ENCODE peak calls at places on chromosome 3, in seven cellular contexts. F is CD8-positive, alpha-beta memory T cell; M is lung; E is stomach; X is breast epithelium; S is BJ; B is MM.1S. Y is an unnamed sample.

GRCh38 chr3:188842628-188843027 is 329.1 kb upstream of the TPRG1 start:
- DNase-seq in X (no peak), M (no peak), B (no peak), E (no peak), S (no peak), F (no peak), Y (no peak)

GRCh38 chr3:16140116-16140893 is 34.2 kb upstream of the GALNT15 start:
- DNase-seq in F (no peak), M (no peak), X (peak; percentile 74), S (peak; percentile 47), B (no peak), E (no peak), Y (no peak)

GRCh38 chr3:51967384-51968174 is at the start of gene PCBP4:
- DNase-seq in F (peak; percentile 62), S (no peak), M (peak; percentile 54), X (peak; percentile 65), E (peak; percentile 74), B (peak; percentile 40), Y (no peak)

GRCh38 chr3:105232536-105232935 is 134.2 kb upstream of the ALCAM start:
- DNase-seq in F (no peak), X (no peak), E (no peak), M (no peak), B (no peak), S (no peak), Y (no peak)

GRCh38 chr3:15676259-15676658 is 74.7 kb downstream of the BTD start:
- DNase-seq in S (no peak), E (no peak), M (no peak), B (no peak), F (no peak), X (no peak), Y (no peak)

GRCh38 chr3:146382386-146382785 is 87.0 kb downstream of the PLSCR2 start:
- DNase-seq in E (no peak), M (no peak), F (no peak), S (no peak), B (no peak), X (no peak), Y (no peak)

GRCh38 chr3:77815467-77815866 is 775.6 kb downstream of the ROBO2 start:
- DNase-seq in S (no peak), E (no peak), M (no peak), B (peak; percentile 27), F (no peak), X (no peak), Y (no peak)

GRCh38 chr3:126414961-126415660 is 20.4 kb downstream of the CFAP100 start:
- DNase-seq in E (peak; percentile 17), X (no peak), B (no peak), F (no peak), S (no peak), M (no peak), Y (no peak)

GRCh38 chr3:38574411-38575278 is 74.8 kb downstream of the SCN5A start:
- DNase-seq in B (no peak), M (no peak), X (no peak), F (no peak), S (no peak), E (peak; percentile 4), Y (no peak)
- H3K4me3 ChIP-seq in B (no peak overlapping the region), M (no peak overlapping the region), X (no peak overlapping the region), F (no peak overlapping the region), S (no peak overlapping the region), E (no peak overlapping the region), Y (no peak overlapping the region)

GRCh38 chr3:9749333-9749662 is 454 bp upstream of the OGG1 start:
- DNase-seq in E (no peak), B (no peak), F (no peak), M (no peak), S (no peak), X (no peak), Y (no peak)

GRCh38 chr3:9746330-9746729 is 3.4 kb upstream of the OGG1 start:
- DNase-seq in E (no peak), B (no peak), F (no peak), S (no peak), X (no peak), M (no peak), Y (peak; percentile 23)

GRCh38 chr3:9749663-9750555 is at the start of gene OGG1:
- DNase-seq in M (peak; percentile 98), S (peak; percentile 92), E (peak; percentile 98), X (peak; percentile 97), B (peak; percentile 99), F (peak; percentile 97), Y (peak; percentile 93)

GRCh38 chr3:9745521-9745920 is 4.2 kb upstream of the OGG1 start:
- DNase-seq in X (no peak), B (no peak), F (no peak), E (no peak), S (no peak), M (no peak), Y (no peak)

GRCh38 chr3:9747267-9747666 is 2.5 kb upstream of the OGG1 start:
- DNase-seq in X (no peak), M (no peak), F (no peak), S (no peak), E (no peak), B (no peak), Y (no peak)
- H3K36me3 ChIP-seq in X (peaks cover 15% of the 10 kb centered on the region), M (peaks cover 50% of the 10 kb centered on the region), F (peaks cover 44% of the 10 kb centered on the region), S (peaks cover 46% of the 10 kb centered on the region), E (peaks cover 73% of the 10 kb centered on the region), B (peaks cover 8% of the 10 kb centered on the region), Y (peaks cover 10% of the 10 kb centered on the region)

GRCh38 chr3:172167892-172168648 is 128.7 kb downstream of the FNDC3B start:
- DNase-seq in S (no peak), X (no peak), M (no peak), F (no peak), E (no peak), B (no peak), Y (no peak)

GRCh38 chr3:172171396-172172075 is 132.2 kb downstream of the FNDC3B start:
- DNase-seq in S (no peak), X (no peak), F (no peak), E (no peak), B (no peak), M (no peak), Y (no peak)

GRCh38 chr3:172173316-172174271 is 134.2 kb downstream of the FNDC3B start:
- DNase-seq in S (no peak), E (no peak), F (no peak), X (no peak), M (no peak), B (no peak), Y (no peak)

GRCh38 chr3:172170310-172170709 is 130.9 kb downstream of the FNDC3B start:
- DNase-seq in B (no peak), S (no peak), M (no peak), F (no peak), X (no peak), E (no peak), Y (no peak)

GRCh38 chr3:172170841-172171240 is 131.5 kb downstream of the FNDC3B start:
- DNase-seq in M (no peak), S (no peak), X (no peak), E (no peak), F (no peak), B (no peak), Y (no peak)
- H3K4me3 ChIP-seq in M (no peak overlapping the region), S (no peak overlapping the region), X (no peak overlapping the region), E (no peak overlapping the region), F (no peak overlapping the region), B (no peak overlapping the region), Y (no peak overlapping the region)

GRCh38 chr3:114799789-114800188 is 347.3 kb downstream of the ZBTB20 start:
- DNase-seq in S (no peak), F (no peak), X (no peak), E (no peak), M (no peak), B (no peak), Y (no peak)
- H3K36me3 ChIP-seq in S (no peaks in the 10 kb centered on the region), F (no peaks in the 10 kb centered on the region), X (no peaks in the 10 kb centered on the region), E (no peaks in the 10 kb centered on the region), M (peaks cover 2% of the 10 kb centered on the region), B (no peaks in the 10 kb centered on the region), Y (no peaks in the 10 kb centered on the region)

DNA sequence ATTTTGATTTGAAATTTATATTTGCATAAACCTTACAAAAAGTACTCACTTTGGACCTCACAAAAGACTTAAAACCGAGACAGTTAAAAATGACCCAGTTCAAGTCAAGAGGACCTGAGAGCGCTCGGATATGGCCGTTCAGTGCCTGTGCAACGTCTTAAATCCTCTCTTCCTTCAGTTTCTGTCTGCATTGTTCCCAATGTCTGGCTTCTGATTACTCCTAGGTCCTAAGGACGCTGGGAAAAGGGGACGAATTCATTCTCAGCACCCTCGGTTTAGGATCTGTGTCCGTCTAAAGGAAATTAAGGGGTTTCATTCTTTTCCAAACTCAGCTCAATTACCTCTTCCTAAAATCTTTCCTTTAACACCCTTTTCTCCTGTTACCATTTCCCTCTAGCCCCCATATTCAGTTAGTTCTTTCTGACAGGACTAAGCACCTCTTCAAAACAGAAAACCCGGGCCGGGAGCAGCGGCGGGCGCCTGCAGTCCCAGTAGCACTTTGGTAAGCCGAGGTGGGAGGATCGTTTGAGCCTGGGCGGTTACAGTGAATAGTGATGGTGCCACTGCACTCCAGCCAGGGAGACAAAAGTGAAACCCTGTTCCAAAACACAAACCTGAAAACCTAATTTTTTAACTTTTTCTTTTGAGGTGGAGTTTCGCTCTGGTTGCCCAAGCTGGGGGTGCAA is 931 bp downstream of the DPPA4 start:
- DNase-seq in S (no peak), B (no peak), F (no peak), X (no peak), M (no peak), E (no peak), Y (no peak)
- H3K4me3 ChIP-seq in S (no peak overlapping the region), B (no peak overlapping the region), F (peak overlapping the region; percentile 28), X (peak overlapping the region; percentile 26), M (no peak overlapping the region), E (peak overlapping the region; percentile 13), Y (no peak overlapping the region)

DNA sequence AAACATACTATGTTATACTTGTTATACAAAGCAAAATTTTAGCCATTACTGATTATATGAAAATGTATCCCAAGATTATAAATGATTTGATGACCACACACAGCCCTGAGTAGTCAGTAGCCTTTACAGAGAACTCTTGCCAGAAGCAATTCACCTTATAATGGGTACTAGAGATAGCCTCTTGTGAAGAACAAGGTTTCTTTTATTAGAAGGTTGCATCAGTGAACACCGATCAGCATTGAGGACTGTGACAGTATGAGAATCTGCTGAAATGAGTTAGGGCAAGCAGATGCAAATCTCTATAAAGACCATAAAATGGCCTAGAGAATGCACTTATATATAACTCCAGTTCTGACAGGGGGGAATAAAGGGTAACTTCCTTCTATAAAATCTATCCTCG is 10.1 kb downstream of the CDC25A start:
- DNase-seq in S (no peak), E (no peak), B (no peak), F (no peak), X (no peak), M (no peak), Y (no peak)
- H3K36me3 ChIP-seq in S (peaks cover 5% of the 10 kb centered on the region), E (peaks cover 85% of the 10 kb centered on the region), B (peaks cover 30% of the 10 kb centered on the region), F (no peaks in the 10 kb centered on the region), X (no peaks in the 10 kb centered on the region), M (no peaks in the 10 kb centered on the region), Y (peaks cover 2% of the 10 kb centered on the region)

GRCh38 chr3:124845406-124845805 is 41.8 kb downstream of the ITGB5 start:
- DNase-seq in M (peak; percentile 49), E (peak; percentile 38), B (no peak), X (no peak), S (peak; percentile 92), F (no peak), Y (peak; percentile 55)
- H3K4me3 ChIP-seq in M (no peak overlapping the region), E (no peak overlapping the region), B (no peak overlapping the region), X (no peak overlapping the region), S (no peak overlapping the region), F (no peak overlapping the region), Y (no peak overlapping the region)

Y was measured in kidney epithelial cell.